ENCODE peak calls at places on chromosomes 4 and X, in four cellular contexts. One of them, this sample, is unnamed.

GRCh38 chr4:38456096-38456495 is 207.9 kb upstream of the KLF3 start:
- DNase-seq in HepG2: no peak
- DNase-seq in GM12878: no peak
- DNase-seq in K562: no peak
- DNase-seq in this sample: no peak

GRCh38 chr4:80362578-80363181 is 27.1 kb downstream of the CFAP299 start:
- DNase-seq in HepG2: peak
- DNase-seq in K562: no peak
- DNase-seq in GM12878: no peak
- DNase-seq in this sample: peak

GRCh38 chr4:62484357-62484756 is 1284.2 kb downstream of the ADGRL3 start:
- DNase-seq in K562: no peak
- DNase-seq in GM12878: no peak
- DNase-seq in HepG2: no peak
- DNase-seq in this sample: no peak

GRCh38 chrX:103629295-103630170 is 758 bp downstream of the TCEAL1 start:
- DNase-seq in GM12878: no peak
- DNase-seq in K562: peak
- DNase-seq in HepG2: peak
- DNase-seq in this sample: peak

GRCh38 chr4:110533940-110534339 is 58.0 kb downstream of the ENPEP start:
- DNase-seq in K562: no peak
- DNase-seq in HepG2: peak
- DNase-seq in GM12878: no peak
- DNase-seq in this sample: no peak

GRCh38 chr4:6362243-6362885 is 92.7 kb downstream of the WFS1 start:
- DNase-seq in K562: no peak
- DNase-seq in HepG2: no peak
- DNase-seq in GM12878: no peak
- DNase-seq in this sample: no peak

GRCh38 chr4:142596121-142596520 is 250.0 kb downstream of the INPP4B start:
- DNase-seq in GM12878: no peak
- DNase-seq in K562: no peak
- DNase-seq in HepG2: no peak
- DNase-seq in this sample: no peak

GRCh38 chr4:121192500-121192899 is 28.4 kb upstream of the TNIP3 start:
- DNase-seq in K562: no peak
- DNase-seq in GM12878: peak
- DNase-seq in HepG2: peak
- DNase-seq in this sample: no peak

GRCh38 chr4:168759959-168760527 is 250.0 kb downstream of the CBR4 start:
- DNase-seq in GM12878: no peak
- DNase-seq in HepG2: no peak
- DNase-seq in K562: no peak
- DNase-seq in this sample: no peak

DNA sequence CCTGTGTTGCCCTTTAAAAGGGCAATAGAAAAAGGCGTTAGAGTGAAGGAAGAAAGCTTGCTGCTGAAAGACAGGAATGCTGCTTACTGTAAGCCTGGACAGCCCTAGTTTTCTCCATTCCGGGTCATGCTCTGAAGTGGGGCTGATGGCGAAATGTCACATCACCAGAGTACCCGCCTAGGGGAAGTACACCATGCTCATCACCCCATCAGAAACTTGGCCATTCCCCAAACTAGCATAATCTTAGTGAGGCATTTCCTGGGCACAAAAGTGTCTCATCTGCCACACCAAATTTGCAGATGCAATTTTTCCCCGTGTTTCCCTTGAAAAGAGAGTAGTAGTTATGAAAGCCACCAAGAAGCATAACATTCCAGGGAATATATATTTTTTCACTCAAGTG is 47.8 kb upstream of the CAMK2D start:
- DNase-seq in K562: no peak
- DNase-seq in GM12878: no peak
- DNase-seq in HepG2: no peak
- DNase-seq in this sample: no peak
- TF ChIP-seq TCF7 in K562: no peak
- TF ChIP-seq TCF7 in GM12878: no peak
- TF ChIP-seq TCF7 in HepG2: no peak
- TF ChIP-seq TCF7 in this sample: no peak

DNA sequence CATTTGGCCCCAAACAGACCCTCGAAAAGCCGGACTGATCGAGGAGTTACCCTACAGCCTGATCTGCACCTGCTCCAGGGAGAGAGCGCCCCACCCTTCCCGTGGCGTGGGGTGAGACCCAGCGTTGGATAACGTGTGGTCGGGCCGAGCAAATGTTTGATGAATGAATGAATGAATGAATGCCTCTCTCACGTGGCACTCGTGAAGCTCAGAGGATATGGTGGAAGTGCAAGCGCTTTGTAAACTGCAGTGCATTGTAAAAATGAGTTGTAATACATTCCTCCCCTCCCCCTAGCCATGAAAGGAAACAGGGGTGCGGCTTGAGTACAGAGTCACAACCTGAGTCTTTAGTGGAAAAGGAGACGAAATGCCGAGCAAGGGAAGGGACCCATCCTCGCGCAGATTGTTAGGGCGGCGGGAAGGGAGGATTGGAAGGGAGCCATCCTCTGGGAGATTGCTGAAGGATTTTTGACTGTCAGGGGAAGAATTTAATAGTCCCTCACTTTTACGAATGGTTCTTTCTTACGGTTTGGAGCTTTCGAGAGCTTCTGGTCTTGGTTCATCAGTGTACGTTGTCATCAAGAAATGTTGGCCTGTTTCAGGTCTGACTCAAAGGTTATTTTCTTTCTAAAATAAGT is 772 bp upstream of the FBXW7 start:
- DNase-seq in K562: peak
- DNase-seq in GM12878: no peak
- DNase-seq in HepG2: peak
- DNase-seq in this sample: no peak
- TF ChIP-seq SP1 in K562: no peak
- TF ChIP-seq SP1 in GM12878: no peak
- TF ChIP-seq SP1 in HepG2: no peak
- TF ChIP-seq SP1 in this sample: no peak

GRCh38 chrX:37781808-37782207 is 1.9 kb downstream of the CYBB start:
- DNase-seq in K562: no peak
- DNase-seq in HepG2: no peak
- DNase-seq in GM12878: no peak
- DNase-seq in this sample: no peak

GRCh38 chrX:37786666-37787337 is 6.9 kb downstream of the CYBB start:
- DNase-seq in K562: no peak
- DNase-seq in HepG2: no peak
- DNase-seq in GM12878: peak
- DNase-seq in this sample: no peak

GRCh38 chrX:37783284-37783683 is 3.4 kb downstream of the CYBB start:
- DNase-seq in GM12878: no peak
- DNase-seq in K562: no peak
- DNase-seq in HepG2: no peak
- DNase-seq in this sample: no peak

GRCh38 chrX:37787353-37787869 is 7.6 kb downstream of the CYBB start:
- DNase-seq in K562: no peak
- DNase-seq in HepG2: no peak
- DNase-seq in GM12878: no peak
- DNase-seq in this sample: no peak

DNA sequence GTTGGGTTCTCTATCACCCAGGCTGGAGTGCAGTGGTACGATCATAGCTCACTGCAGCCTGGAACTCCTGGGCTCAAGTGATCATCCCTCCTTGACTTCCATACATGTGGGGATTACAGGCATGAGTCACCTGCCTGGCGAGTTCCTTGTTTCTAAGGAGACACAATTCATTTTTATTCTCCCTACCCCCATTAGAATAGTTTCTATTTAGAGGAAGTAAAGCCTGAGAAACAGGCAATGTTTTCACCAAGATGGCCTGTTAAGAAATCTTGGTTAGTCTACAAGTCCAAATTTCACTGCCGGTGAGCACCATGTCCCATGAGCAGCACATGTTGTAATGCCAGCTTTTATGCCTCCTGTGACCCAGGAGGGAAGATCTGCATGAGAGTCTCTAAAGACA is 5.7 kb downstream of the CYBB start:
- DNase-seq in K562: no peak
- DNase-seq in HepG2: no peak
- DNase-seq in GM12878: no peak
- DNase-seq in this sample: no peak
- TF ChIP-seq TCF7 in K562: no peak
- TF ChIP-seq TCF7 in HepG2: no peak
- TF ChIP-seq TCF7 in GM12878: no peak
- TF ChIP-seq TCF7 in this sample: no peak

DNA sequence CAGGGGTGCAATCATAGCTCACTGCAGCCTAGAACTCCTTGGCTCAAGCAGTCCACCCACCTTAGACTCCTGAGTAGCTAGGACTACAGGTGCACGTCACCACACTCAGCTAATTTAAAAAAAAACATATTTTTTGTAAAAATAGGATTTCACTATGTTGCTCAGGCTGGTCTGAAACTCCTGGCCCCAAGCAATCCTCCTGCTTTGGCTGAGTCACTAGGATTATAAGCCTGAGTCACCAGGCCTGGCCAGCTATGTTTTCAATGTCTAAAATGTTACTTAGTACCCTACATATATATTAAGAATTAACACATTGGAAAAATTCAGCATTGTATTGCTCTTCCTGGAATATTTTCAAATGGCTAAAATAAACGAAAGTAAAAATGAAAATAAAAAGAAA is 37.5 kb downstream of the PNPLA4 start:
- DNase-seq in GM12878: no peak
- DNase-seq in K562: no peak
- DNase-seq in HepG2: no peak
- DNase-seq in this sample: no peak
- TF ChIP-seq SP1 in GM12878: no peak
- TF ChIP-seq SP1 in K562: no peak
- TF ChIP-seq SP1 in HepG2: no peak
- TF ChIP-seq SP1 in this sample: no peak

GRCh38 chr4:83516042-83516772 is 19.7 kb upstream of the GPAT3 start:
- DNase-seq in HepG2: no peak
- DNase-seq in GM12878: no peak
- DNase-seq in K562: no peak
- DNase-seq in this sample: no peak
- TF ChIP-seq TCF7 in HepG2: no peak
- TF ChIP-seq TCF7 in GM12878: no peak
- TF ChIP-seq TCF7 in K562: no peak
- TF ChIP-seq TCF7 in this sample: no peak

DNA sequence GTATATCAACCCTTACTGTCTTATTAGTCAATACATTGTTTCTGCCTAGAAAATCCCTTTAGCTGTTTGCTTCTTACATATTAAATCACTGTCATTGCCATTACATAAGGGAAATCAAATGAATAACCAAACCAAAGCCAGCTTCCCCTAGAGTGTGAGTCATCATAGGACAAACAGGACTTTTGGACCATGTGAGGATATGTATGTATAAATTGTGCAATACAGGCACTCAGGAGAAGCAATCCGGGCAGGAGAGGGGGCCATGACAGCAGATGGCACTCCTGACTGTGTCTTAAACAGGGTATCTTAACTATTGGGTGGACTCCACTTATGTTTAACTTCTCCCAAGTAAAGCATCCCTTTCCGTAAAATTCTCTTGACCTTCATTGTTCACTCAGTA is 508.4 kb upstream of the ARX start:
- DNase-seq in K562: no peak
- DNase-seq in GM12878: no peak
- DNase-seq in HepG2: peak
- DNase-seq in this sample: no peak
- TF ChIP-seq SP1 in K562: no peak
- TF ChIP-seq SP1 in GM12878: no peak
- TF ChIP-seq SP1 in HepG2: no peak
- TF ChIP-seq SP1 in this sample: no peak

This sample was measured in WTC11.